ENCODE peak calls at places on chromosomes 16 and 17, in nine cellular contexts. S is HCT116; Y is lower lobe of right lung; E is CD8-positive, alpha-beta memory T cell; A is right atrium auricular region; B is transverse colon; W is GM23248; H is neural progenitor cell; V is cardiac muscle cell. O is an unnamed sample.

GRCh38 chr17:75371339-75371738 is 34.1 kb downstream of the GRB2 start:
- DNase-seq in S (no peak), A (no peak), Y (no peak), W (no peak), E (no peak), V (no peak), H (no peak), B (no peak), O (no peak)

GRCh38 chr16:84874004-84874435 is 54.2 kb downstream of the CRISPLD2 start:
- DNase-seq in H (no peak), E (no peak), Y (no peak), B (no peak), A (no peak), S (no peak), W (no peak), V (no peak), O (no peak)

GRCh38 chr16:56510544-56510943 is 9.3 kb downstream of the BBS2 start:
- DNase-seq in S (no peak), E (no peak), B (no peak), A (no peak), W (no peak), V (no peak), Y (no peak), H (no peak), O (no peak)

GRCh38 chr16:79463839-79464238 is 136.7 kb downstream of the MAF start:
- DNase-seq in W (no peak), V (no peak), Y (no peak), H (no peak), E (no peak), A (no peak), B (no peak), S (no peak), O (no peak)

GRCh38 chr16:69711115-69711740 is 15.1 kb downstream of the NQO1 start:
- DNase-seq in A (no peak), B (peak; percentile 56), W (peak; percentile 89), S (peak; percentile 72), Y (no peak), V (no peak), E (no peak), H (no peak), O (peak; percentile 67)

GRCh38 chr17:81420769-81421462 is 25.7 kb downstream of the BAHCC1 start:
- DNase-seq in S (no peak), H (no peak), Y (peak; percentile 73), A (no peak), B (no peak), W (peak; percentile 77), V (no peak), E (no peak), O (no peak)

GRCh38 chr17:46796524-46796923 is 22.0 kb downstream of the WNT3 start:
- DNase-seq in A (no peak), B (no peak), H (no peak), W (no peak), Y (no peak), E (no peak), V (no peak), S (no peak), O (no peak)

GRCh38 chr16:81273223-81273940 is 34.9 kb downstream of the BCO1 start:
- DNase-seq in H (no peak), E (no peak), A (no peak), W (no peak), Y (no peak), B (no peak), S (no peak), V (no peak), O (no peak)

GRCh38 chr16:86877108-86877507 is 298.8 kb downstream of the FOXL1 start:
- DNase-seq in B (no peak), S (no peak), Y (no peak), W (no peak), A (no peak), E (no peak), H (no peak), V (no peak), O (no peak)

GRCh38 chr16:64452446-64452845 is 669.4 kb downstream of the CDH11 start:
- DNase-seq in Y (no peak), A (no peak), S (no peak), B (no peak), W (peak; percentile 26), H (no peak), V (no peak), E (no peak), O (peak; percentile 44)

GRCh38 chr17:73399056-73399455 is 87.3 kb upstream of the CDC42EP4 start:
- DNase-seq in V (no peak), H (no peak), B (no peak), W (no peak), A (no peak), E (no peak), S (no peak), Y (no peak), O (no peak)

GRCh38 chr16:14399397-14400284 is 230.4 kb downstream of the PARN start:
- DNase-seq in S (peak; percentile 48), V (peak; percentile 19), B (no peak), Y (no peak), E (no peak), W (peak; percentile 74), A (peak; percentile 72), H (peak; percentile 24), O (no peak)

GRCh38 chr17:71033336-71033735 is 864.0 kb downstream of the KCNJ2 start:
- DNase-seq in S (no peak), A (no peak), V (peak; percentile 30), B (no peak), E (no peak), W (no peak), H (peak; percentile 79), Y (no peak), O (no peak)

GRCh38 chr17:65633988-65634387 is 72.5 kb upstream of the AXIN2 start:
- DNase-seq in E (no peak), H (no peak), S (no peak), A (no peak), B (no peak), Y (no peak), W (no peak), V (no peak), O (no peak)

GRCh38 chr17:6868579-6868978 is 37.0 kb upstream of the TEKT1 start:
- DNase-seq in A (no peak), E (no peak), W (no peak), Y (no peak), S (peak; percentile 74), H (no peak), B (no peak), V (no peak), O (no peak)

DNA sequence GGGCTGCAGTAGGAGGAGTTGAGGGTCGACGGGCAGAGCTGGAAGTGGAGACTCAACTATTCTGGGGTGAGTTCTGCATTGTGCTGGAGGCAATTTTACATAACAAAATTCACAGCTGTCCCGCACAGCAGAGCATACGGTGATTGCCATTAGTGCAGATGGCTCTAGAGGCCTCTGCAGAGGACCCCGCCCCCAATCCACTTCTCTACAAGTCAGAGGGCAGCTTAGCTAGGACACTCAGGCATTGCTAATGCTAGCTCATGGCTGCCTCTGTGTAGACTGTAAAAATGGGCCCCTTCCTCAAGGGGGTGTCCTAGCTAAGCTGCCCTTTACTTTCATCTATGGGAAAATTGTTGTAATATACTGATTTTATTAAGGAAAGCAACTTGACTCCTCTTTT is 18.4 kb upstream of the POLR3E start:
- DNase-seq in S (no peak), B (no peak), A (no peak), Y (no peak), E (no peak), V (peak; percentile 55), H (peak; percentile 17), W (no peak), O (no peak)
- H3K4me3 ChIP-seq in S (no peak overlapping the region), B (no peak overlapping the region), A (no peak overlapping the region), Y (no peak overlapping the region), E (no peak overlapping the region), V (no peak overlapping the region), H (no peak overlapping the region), W (no peak overlapping the region), O (no peak overlapping the region)

GRCh38 chr16:23678430-23679273 is at the start of gene PLK1:
- DNase-seq in S (peak; percentile 76), E (peak; percentile 55), Y (peak; percentile 87), H (peak; percentile 96), B (peak; percentile 83), V (peak; percentile 92), A (peak; percentile 69), W (peak; percentile 97), O (peak; percentile 25)

GRCh38 chr16:23679986-23680336 is 1.3 kb downstream of the PLK1 start:
- DNase-seq in A (no peak), V (no peak), S (no peak), E (no peak), Y (no peak), W (no peak), B (no peak), H (no peak), O (no peak)

GRCh38 chr16:23683487-23683886 is 4.8 kb downstream of the PLK1 start:
- DNase-seq in Y (no peak), W (no peak), V (no peak), E (no peak), B (no peak), A (no peak), H (no peak), S (no peak), O (no peak)

GRCh38 chr16:23679274-23679985 is 741 bp downstream of the PLK1 start:
- DNase-seq in S (no peak), V (peak; percentile 43), A (no peak), Y (peak; percentile 61), E (no peak), W (no peak), H (peak; percentile 50), B (peak; percentile 56), O (no peak)

DNA sequence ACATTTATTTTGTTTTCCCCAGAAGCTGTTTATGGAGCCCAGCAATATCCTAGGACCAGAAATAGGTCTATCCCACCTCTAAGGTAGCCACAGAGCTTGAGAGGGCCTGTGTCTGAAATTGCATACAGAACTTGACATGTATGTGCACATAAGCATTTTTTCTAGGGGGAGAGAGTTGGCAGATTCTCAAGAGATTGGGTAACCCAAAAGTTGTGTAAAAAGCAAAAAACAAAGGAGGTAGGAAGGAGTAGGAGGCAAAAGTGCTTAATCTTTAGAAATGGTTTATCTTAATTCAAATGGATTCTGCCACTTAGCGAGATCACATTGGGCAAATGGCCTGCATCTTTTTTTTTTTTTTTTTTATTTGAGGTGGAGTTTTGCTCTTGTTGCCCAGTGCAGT is 3.5 kb downstream of the PLK1 start:
- DNase-seq in Y (no peak), E (no peak), B (no peak), V (no peak), H (no peak), W (peak; percentile 19), A (no peak), S (no peak), O (no peak)
- H3K4me3 ChIP-seq in Y (no peak overlapping the region), E (no peak overlapping the region), B (no peak overlapping the region), V (no peak overlapping the region), H (no peak overlapping the region), W (no peak overlapping the region), A (no peak overlapping the region), S (no peak overlapping the region), O (no peak overlapping the region)

GRCh38 chr17:4577386-4577993 is 6.8 kb upstream of the SMTNL2 start:
- DNase-seq in B (no peak), H (no peak), S (no peak), W (no peak), E (no peak), A (no peak), Y (no peak), V (no peak), O (no peak)
- H3K4me3 ChIP-seq in B (no peak overlapping the region), H (no peak overlapping the region), S (no peak overlapping the region), W (no peak overlapping the region), E (no peak overlapping the region), A (no peak overlapping the region), Y (no peak overlapping the region), V (no peak overlapping the region), O (no peak overlapping the region)

DNA sequence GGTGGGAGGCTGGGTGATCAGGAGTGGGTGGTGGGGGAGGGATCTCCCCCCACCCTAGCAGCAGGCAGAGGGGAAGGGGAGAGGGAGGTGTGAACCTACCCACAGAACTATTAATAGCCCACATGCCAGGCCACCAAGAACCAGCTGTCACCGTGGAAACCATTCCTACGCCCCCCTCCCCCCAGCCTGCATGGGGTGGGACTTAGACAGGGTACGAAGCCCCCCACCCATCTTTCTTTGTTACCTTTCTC is 7.8 kb downstream of the THRA start:
- DNase-seq in Y (no peak), A (no peak), B (no peak), E (no peak), S (no peak), W (no peak), H (no peak), V (no peak), O (no peak)
- H3K4me3 ChIP-seq in Y (peak overlapping the region; percentile 43), A (no peak overlapping the region), B (peak overlapping the region; percentile 36), E (no peak overlapping the region), S (peak overlapping the region; percentile 30), W (no peak overlapping the region), H (no peak overlapping the region), V (no peak overlapping the region), O (no peak overlapping the region)